ENCODE peak calls at places on chromosomes 2 and 18, in nine cellular contexts. R is AG04450, W is LoVo, X is esophagus muscularis mucosa, F is adipocyte, E is HT1080, H is AML-193, M is brain microvascular endothelial cell, O is gastrocnemius medialis. V is an unnamed sample.

GRCh38 chr2:235382091-235383000 is 111.5 kb upstream of the AGAP1 start:
- DNase-seq in R (no peak), W (no peak), X (no peak), F (no peak), E (no peak), H (no peak), M (no peak), O (no peak), V (no peak)

GRCh38 chr2:28401411-28401810 is 8.8 kb downstream of the FOSL2 start:
- DNase-seq in R (no peak), W (no peak), X (no peak), F (no peak), E (no peak), H (no peak), M (no peak), O (no peak), V (no peak)

GRCh38 chr2:47896450-47896968 is 9.8 kb downstream of the FBXO11 start:
- DNase-seq in R (no peak), W (no peak), X (no peak), F (no peak), E (no peak), H (no peak), M (no peak), O (no peak), V (no peak)

GRCh38 chr18:61322265-61322873 is 10.9 kb upstream of the CDH20 start:
- DNase-seq in R (peak; percentile 8), W (peak; percentile 28), X (no peak), F (peak; percentile 86), E (peak; percentile 63), H (peak; percentile 30), M (peak; percentile 64), O (no peak), V (peak; percentile 7)

GRCh38 chr2:121650554-121650930 is 1.3 kb upstream of the CLASP1 start:
- DNase-seq in R (no peak), W (no peak), X (peak; percentile 86), F (peak; percentile 51), E (no peak), H (no peak), M (peak; percentile 30), O (no peak), V (no peak)

GRCh38 chr2:101855776-101856175 is 136.0 kb upstream of the IL1R2 start:
- DNase-seq in R (no peak), W (no peak), X (no peak), F (no peak), E (no peak), H (no peak), M (no peak), O (no peak), V (no peak)

GRCh38 chr18:36516258-36516657 is 218.7 kb downstream of the FHOD3 start:
- DNase-seq in R (no peak), W (no peak), X (no peak), F (no peak), E (no peak), H (no peak), M (no peak), O (no peak), V (no peak)

GRCh38 chr2:10721344-10722251 is at the start of gene ATP6V1C2:
- DNase-seq in R (no peak), W (peak; percentile 65), X (no peak), F (peak; percentile 34), E (no peak), H (no peak), M (no peak), O (no peak), V (peak; percentile 47)

GRCh38 chr2:69242651-69243051 is 144.4 kb downstream of the GFPT1 start:
- DNase-seq in R (peak; percentile 71), W (no peak), X (no peak), F (peak; percentile 91), E (no peak), H (no peak), M (no peak), O (no peak), V (no peak)

GRCh38 chr2:191739194-191739593 is 61.3 kb downstream of the NABP1 start:
- DNase-seq in R (no peak), W (no peak), X (no peak), F (no peak), E (no peak), H (no peak), M (no peak), O (no peak), V (no peak)

GRCh38 chr2:111659361-111660281 is 224.4 kb downstream of the ANAPC1 start:
- DNase-seq in R (no peak), W (peak; percentile 86), X (peak; percentile 93), F (peak; percentile 86), E (peak; percentile 85), H (peak; percentile 81), M (peak; percentile 80), O (peak; percentile 67), V (peak; percentile 99)

GRCh38 chr2:233091595-233092375 is 31.6 kb downstream of the INPP5D start:
- DNase-seq in R (no peak), W (no peak), X (no peak), F (no peak), E (no peak), H (no peak), M (no peak), O (no peak), V (no peak)

GRCh38 chr2:143415571-143415970 is 286.4 kb downstream of the ARHGAP15 start:
- DNase-seq in R (no peak), W (no peak), X (no peak), F (no peak), E (no peak), H (no peak), M (no peak), O (no peak), V (no peak)

GRCh38 chr2:66228128-66228547 is 206.8 kb upstream of the MEIS1 start:
- DNase-seq in R (no peak), W (no peak), X (no peak), F (no peak), E (no peak), H (no peak), M (no peak), O (no peak), V (no peak)

V was measured in SW480.